ENCODE peak calls at places on chromosomes 1 and 21, in ten cellular contexts. One of them, this sample, is unnamed.

GRCh38 chr21:41426656-41427311 is 745 bp downstream of the MX1 start:
- DNase-seq in EL: no peak
- DNase-seq in neural progenitor cell: no peak
- DNase-seq in astrocyte of the spinal cord: no peak
- DNase-seq in AG08396: no peak
- DNase-seq in erythroblast: no peak
- DNase-seq in NCI-H82: no peak
- DNase-seq in iris pigment epithelial cell: no peak
- DNase-seq in HEK293T: no peak
- DNase-seq in midbrain: no peak
- DNase-seq in this sample: no peak

GRCh38 chr1:172244865-172245264 is 175.6 kb upstream of the C1orf105 start:
- DNase-seq in EL: no peak
- DNase-seq in neural progenitor cell: no peak
- DNase-seq in astrocyte of the spinal cord: no peak
- DNase-seq in AG08396: no peak
- DNase-seq in erythroblast: no peak
- DNase-seq in NCI-H82: no peak
- DNase-seq in iris pigment epithelial cell: no peak
- DNase-seq in HEK293T: no peak
- DNase-seq in midbrain: no peak
- DNase-seq in this sample: no peak

GRCh38 chr1:228104526-228105251 is 1.6 kb upstream of the C1orf35 start:
- DNase-seq in EL: no peak
- DNase-seq in neural progenitor cell: no peak
- DNase-seq in astrocyte of the spinal cord: no peak
- DNase-seq in AG08396: no peak
- DNase-seq in erythroblast: no peak
- DNase-seq in NCI-H82: no peak
- DNase-seq in iris pigment epithelial cell: no peak
- DNase-seq in HEK293T: no peak
- DNase-seq in midbrain: no peak
- DNase-seq in this sample: no peak

GRCh38 chr21:36627242-36627641 is 71.7 kb upstream of the SIM2 start:
- DNase-seq in EL: peak
- DNase-seq in neural progenitor cell: no peak
- DNase-seq in astrocyte of the spinal cord: peak
- DNase-seq in AG08396: no peak
- DNase-seq in erythroblast: no peak
- DNase-seq in NCI-H82: no peak
- DNase-seq in iris pigment epithelial cell: peak
- DNase-seq in HEK293T: no peak
- DNase-seq in midbrain: no peak
- DNase-seq in this sample: peak

GRCh38 chr1:247304046-247304445 is 27.6 kb downstream of the ZNF496 start:
- DNase-seq in EL: no peak
- DNase-seq in neural progenitor cell: no peak
- DNase-seq in astrocyte of the spinal cord: no peak
- DNase-seq in AG08396: no peak
- DNase-seq in erythroblast: no peak
- DNase-seq in NCI-H82: no peak
- DNase-seq in iris pigment epithelial cell: no peak
- DNase-seq in HEK293T: no peak
- DNase-seq in midbrain: no peak
- DNase-seq in this sample: no peak

GRCh38 chr21:44814498-44815023 is 3.3 kb downstream of the SUMO3 start:
- DNase-seq in EL: no peak
- DNase-seq in neural progenitor cell: no peak
- DNase-seq in astrocyte of the spinal cord: no peak
- DNase-seq in AG08396: no peak
- DNase-seq in erythroblast: no peak
- DNase-seq in NCI-H82: no peak
- DNase-seq in iris pigment epithelial cell: no peak
- DNase-seq in HEK293T: no peak
- DNase-seq in midbrain: no peak
- DNase-seq in this sample: no peak

GRCh38 chr21:44982558-44983244 is 42.9 kb downstream of the SLX9 start:
- DNase-seq in EL: peak
- DNase-seq in neural progenitor cell: no peak
- DNase-seq in astrocyte of the spinal cord: peak
- DNase-seq in AG08396: peak
- DNase-seq in erythroblast: no peak
- DNase-seq in NCI-H82: no peak
- DNase-seq in iris pigment epithelial cell: peak
- DNase-seq in HEK293T: no peak
- DNase-seq in midbrain: no peak
- DNase-seq in this sample: peak

GRCh38 chr1:62398377-62398776 is 38.5 kb upstream of the USP1 start:
- DNase-seq in EL: peak
- DNase-seq in neural progenitor cell: no peak
- DNase-seq in astrocyte of the spinal cord: peak
- DNase-seq in AG08396: peak
- DNase-seq in erythroblast: no peak
- DNase-seq in NCI-H82: no peak
- DNase-seq in iris pigment epithelial cell: peak
- DNase-seq in HEK293T: no peak
- DNase-seq in midbrain: no peak
- DNase-seq in this sample: peak

GRCh38 chr1:161226759-161227158 is 899 bp downstream of the TOMM40L start:
- DNase-seq in EL: no peak
- DNase-seq in neural progenitor cell: no peak
- DNase-seq in astrocyte of the spinal cord: no peak
- DNase-seq in AG08396: no peak
- DNase-seq in erythroblast: no peak
- DNase-seq in NCI-H82: peak
- DNase-seq in iris pigment epithelial cell: no peak
- DNase-seq in HEK293T: no peak
- DNase-seq in midbrain: no peak
- DNase-seq in this sample: no peak

GRCh38 chr1:218412181-218412580 is 67.0 kb downstream of the TGFB2 start:
- DNase-seq in EL: peak
- DNase-seq in neural progenitor cell: no peak
- DNase-seq in astrocyte of the spinal cord: peak
- DNase-seq in AG08396: peak
- DNase-seq in erythroblast: no peak
- DNase-seq in NCI-H82: no peak
- DNase-seq in iris pigment epithelial cell: peak
- DNase-seq in HEK293T: no peak
- DNase-seq in midbrain: no peak
- DNase-seq in this sample: peak

GRCh38 chr1:171188388-171189266 is 3.5 kb downstream of the FMO2 start:
- DNase-seq in EL: peak
- DNase-seq in neural progenitor cell: peak
- DNase-seq in astrocyte of the spinal cord: peak
- DNase-seq in AG08396: peak
- DNase-seq in erythroblast: peak
- DNase-seq in NCI-H82: peak
- DNase-seq in iris pigment epithelial cell: peak
- DNase-seq in HEK293T: peak
- DNase-seq in midbrain: peak
- DNase-seq in this sample: peak

GRCh38 chr1:101485712-101486111 is 248.9 kb downstream of the S1PR1 start:
- DNase-seq in EL: no peak
- DNase-seq in neural progenitor cell: no peak
- DNase-seq in astrocyte of the spinal cord: no peak
- DNase-seq in AG08396: no peak
- DNase-seq in erythroblast: no peak
- DNase-seq in NCI-H82: no peak
- DNase-seq in iris pigment epithelial cell: no peak
- DNase-seq in HEK293T: no peak
- DNase-seq in midbrain: no peak
- DNase-seq in this sample: no peak

GRCh38 chr21:33030633-33031032 is 4.9 kb downstream of the OLIG2 start:
- DNase-seq in EL: no peak
- DNase-seq in neural progenitor cell: no peak
- DNase-seq in astrocyte of the spinal cord: no peak
- DNase-seq in AG08396: no peak
- DNase-seq in erythroblast: no peak
- DNase-seq in NCI-H82: no peak
- DNase-seq in iris pigment epithelial cell: no peak
- DNase-seq in HEK293T: no peak
- DNase-seq in midbrain: no peak
- DNase-seq in this sample: no peak

GRCh38 chr1:202143011-202143767 is 1.3 kb downstream of the ARL8A start:
- DNase-seq in EL: peak
- DNase-seq in neural progenitor cell: no peak
- DNase-seq in astrocyte of the spinal cord: no peak
- DNase-seq in AG08396: peak
- DNase-seq in erythroblast: peak
- DNase-seq in NCI-H82: no peak
- DNase-seq in iris pigment epithelial cell: peak
- DNase-seq in HEK293T: no peak
- DNase-seq in midbrain: no peak
- DNase-seq in this sample: peak

GRCh38 chr1:6212193-6212959 is 6.5 kb downstream of the RNF207 start:
- DNase-seq in EL: no peak
- DNase-seq in neural progenitor cell: no peak
- DNase-seq in astrocyte of the spinal cord: no peak
- DNase-seq in AG08396: no peak
- DNase-seq in erythroblast: no peak
- DNase-seq in NCI-H82: no peak
- DNase-seq in iris pigment epithelial cell: no peak
- DNase-seq in HEK293T: no peak
- DNase-seq in midbrain: no peak
- DNase-seq in this sample: no peak

GRCh38 chr21:40016667-40017066 is 149.4 kb downstream of the PCP4 start:
- DNase-seq in EL: no peak
- DNase-seq in neural progenitor cell: no peak
- DNase-seq in astrocyte of the spinal cord: no peak
- DNase-seq in AG08396: no peak
- DNase-seq in erythroblast: no peak
- DNase-seq in NCI-H82: no peak
- DNase-seq in iris pigment epithelial cell: no peak
- DNase-seq in HEK293T: no peak
- DNase-seq in midbrain: no peak
- DNase-seq in this sample: no peak

GRCh38 chr1:40032240-40032891 is 8.2 kb upstream of the CAP1 start:
- DNase-seq in EL: peak
- DNase-seq in neural progenitor cell: peak
- DNase-seq in astrocyte of the spinal cord: peak
- DNase-seq in AG08396: peak
- DNase-seq in erythroblast: peak
- DNase-seq in NCI-H82: peak
- DNase-seq in iris pigment epithelial cell: peak
- DNase-seq in HEK293T: peak
- DNase-seq in midbrain: peak
- DNase-seq in this sample: peak